ENCODE peak calls at places on chromosome 17, in ten cellular contexts. N is activated CD8-positive, alpha-beta memory T cell treated with anti-CD3 and anti-CD28 coated beads for 4 hours; Q is left kidney; P is activated naive CD4-positive, alpha-beta T cell treated with Interleukin-2 at 50 U/mL for 16 hours; I is neural progenitor cell; A is foreskin keratinocyte; X is activated CD4-positive, alpha-beta T cell treated with anti-CD3 and anti-CD28 coated beads, Interleukin-2, amount 10 ng/mL, durations not matched to agents 7 days and 5 days; O is activated T-cell treated with anti-CD3 and anti-CD28 coated beads, Interleukin-2, amount 50 U/mL, for 1 hour; H is mesothelial cell of epicardium; B is NCI-H345. M is an unnamed sample.

GRCh38 chr17:8995711-8996110 is 25.6 kb upstream of the NTN1 start:
- DNase-seq in H (no peak), Q (peak), B (no peak), I (peak), A (no peak), O (no peak), P (no peak), X (no peak), N (no peak), M (no peak)

GRCh38 chr17:46072998-46073397 is 73.9 kb downstream of the STH start:
- DNase-seq in N (no peak), H (no peak), P (no peak), X (no peak), B (no peak), I (no peak), O (no peak), A (peak), Q (no peak), M (no peak)

GRCh38 chr17:28497931-28498330 is 8.2 kb upstream of the FOXN1 start:
- DNase-seq in O (no peak), H (no peak), B (peak), N (no peak), Q (peak), X (no peak), A (peak), P (no peak), I (no peak), M (no peak)

GRCh38 chr17:7436556-7437368 is 1.5 kb downstream of the TMEM102 start:
- DNase-seq in X (peak), N (peak), B (peak), I (peak), P (peak), A (peak), H (peak), Q (peak), O (peak), M (peak)

GRCh38 chr17:82752371-82753200 is 721 bp downstream of the TBCD start:
- DNase-seq in N (no peak), P (no peak), A (peak), B (peak), X (peak), Q (peak), I (peak), H (no peak), O (no peak), M (no peak)

GRCh38 chr17:35496470-35497290 is 40.8 kb downstream of the SLFN12L start:
- DNase-seq in A (no peak), Q (no peak), N (no peak), P (no peak), I (no peak), O (no peak), X (no peak), H (no peak), B (no peak), M (no peak)

GRCh38 chr17:20267459-20267842 is 199.9 kb downstream of the LGALS9B start:
- DNase-seq in X (no peak), B (no peak), O (peak), A (no peak), P (peak), H (no peak), N (no peak), Q (no peak), I (no peak), M (no peak)

GRCh38 chr17:45160505-45161287 is 979 bp upstream of the HEXIM2 start:
- DNase-seq in H (peak), Q (peak), N (no peak), O (peak), I (peak), X (peak), P (peak), B (peak), A (no peak), M (peak)

GRCh38 chr17:67492251-67492740 is 115.2 kb downstream of the PITPNC1 start:
- DNase-seq in N (no peak), I (no peak), X (no peak), B (no peak), Q (no peak), O (no peak), H (no peak), P (no peak), A (no peak), M (no peak)

GRCh38 chr17:7854078-7854777 is 638 bp upstream of the TMEM88 start:
- DNase-seq in N (no peak), Q (no peak), P (no peak), A (no peak), O (peak), I (peak), X (no peak), H (no peak), B (no peak), M (no peak)

GRCh38 chr17:38572665-38573365 is 32.9 kb downstream of the SRCIN1 start:
- DNase-seq in A (no peak), N (no peak), X (no peak), Q (peak), B (peak), H (no peak), I (peak), P (no peak), O (no peak), M (peak)

GRCh38 chr17:18235743-18236256 is 10.4 kb downstream of the LLGL1 start:
- DNase-seq in A (peak), O (no peak), H (no peak), B (no peak), X (no peak), I (no peak), P (peak), Q (no peak), N (no peak), M (no peak)

GRCh38 chr17:41544497-41544896 is 16.4 kb upstream of the KRT19 start:
- DNase-seq in Q (peak), P (no peak), I (peak), X (no peak), O (no peak), H (no peak), B (peak), A (no peak), N (no peak), M (no peak)

GRCh38 chr17:66652840-66653507 is 181.9 kb upstream of the CACNG5 start:
- DNase-seq in A (peak), B (no peak), H (no peak), N (no peak), Q (no peak), X (no peak), I (no peak), O (no peak), P (no peak), M (no peak)

GRCh38 chr17:41404024-41404651 is 6.7 kb upstream of the KRT31 start:
- DNase-seq in I (no peak), O (no peak), X (no peak), A (peak), P (peak), N (peak), B (no peak), H (no peak), Q (no peak), M (no peak)

GRCh38 chr17:10059684-10060211 is 138.7 kb downstream of the GAS7 start:
- DNase-seq in N (no peak), Q (peak), A (no peak), O (no peak), I (no peak), X (no peak), H (no peak), P (no peak), B (no peak), M (no peak)

GRCh38 chr17:181213-182163 is at the start of gene DOC2B:
- DNase-seq in X (no peak), Q (peak), N (no peak), I (peak), O (no peak), H (peak), B (no peak), P (peak), A (no peak), M (no peak)

GRCh38 chr17:2081564-2081963 is 26.7 kb downstream of the HIC1 start:
- DNase-seq in Q (no peak), P (no peak), N (no peak), H (no peak), B (no peak), O (no peak), I (no peak), A (peak), X (no peak), M (no peak)

GRCh38 chr17:40303009-40303657 is 5.8 kb upstream of the RARA start:
- DNase-seq in P (peak), O (no peak), I (peak), B (peak), H (no peak), A (peak), X (peak), Q (peak), N (no peak), M (no peak)

GRCh38 chr17:82200743-82201497 is 11.7 kb downstream of the CCDC57 start:
- DNase-seq in O (peak), Q (no peak), P (peak), B (no peak), A (no peak), I (no peak), X (peak), H (no peak), N (peak), M (no peak)

GRCh38 chr17:411416-412120 is 59.0 kb upstream of the RPH3AL start:
- DNase-seq in X (no peak), N (no peak), Q (peak), B (no peak), O (peak), I (no peak), A (no peak), H (no peak), P (no peak), M (no peak)

GRCh38 chr17:68821860-68822693 is 133.1 kb downstream of the ABCA8 start:
- DNase-seq in B (no peak), A (peak), H (no peak), I (no peak), O (no peak), P (no peak), N (no peak), X (no peak), Q (peak), M (no peak)

GRCh38 chr17:81512984-81513668 is 527 bp upstream of the ACTG1 start:
- DNase-seq in A (peak), I (peak), P (peak), B (peak), N (no peak), X (peak), Q (peak), O (peak), H (no peak), M (peak)

GRCh38 chr17:14318109-14318905 is 17.4 kb downstream of the HS3ST3B1 start:
- DNase-seq in N (no peak), P (no peak), O (no peak), H (no peak), B (no peak), A (no peak), Q (no peak), I (no peak), X (no peak), M (no peak)

GRCh38 chr17:66537518-66537917 is 235.1 kb downstream of the PRKCA start:
- DNase-seq in N (no peak), Q (no peak), H (no peak), O (no peak), P (no peak), B (no peak), A (no peak), I (no peak), X (no peak), M (no peak)

GRCh38 chr17:17723354-17724261 is 42.4 kb downstream of the RAI1 start:
- DNase-seq in P (peak), A (peak), Q (peak), O (peak), N (no peak), B (peak), X (peak), I (peak), H (peak), M (no peak)

GRCh38 chr17:2435181-2435741 is 34.4 kb upstream of the MNT start:
- DNase-seq in I (peak), N (no peak), P (no peak), Q (peak), X (no peak), B (peak), O (no peak), A (no peak), H (no peak), M (no peak)

M was measured in substantia nigra.